ENCODE peak calls at places on chromosomes 3 and 15, in five cellular contexts. One of them, this sample, is unnamed.
A peak's percentile ranks its signal among the peaks of the same experiment; 100 is the strongest.

GRCh38 chr3:38556640-38557358 is 60.7 kb downstream of the EXOG start:
- DNase-seq in fibroblast of lung: no peak
- DNase-seq in astrocyte of the spinal cord: no peak
- DNase-seq in kidney: peak; percentile 18
- DNase-seq in PC-3: no peak
- DNase-seq in this sample: no peak

GRCh38 chr3:111862974-111863373 is 3.9 kb downstream of the PHLDB2 start:
- DNase-seq in fibroblast of lung: no peak
- DNase-seq in astrocyte of the spinal cord: no peak
- DNase-seq in kidney: no peak
- DNase-seq in PC-3: no peak
- DNase-seq in this sample: no peak

GRCh38 chr3:42702066-42702951 is at the start of gene HHATL:
- DNase-seq in fibroblast of lung: no peak
- DNase-seq in astrocyte of the spinal cord: no peak
- DNase-seq in kidney: no peak
- DNase-seq in PC-3: no peak
- DNase-seq in this sample: no peak

GRCh38 chr15:100002787-100003536 is 269.7 kb upstream of the LYSMD4 start:
- DNase-seq in fibroblast of lung: no peak
- DNase-seq in astrocyte of the spinal cord: no peak
- DNase-seq in kidney: no peak
- DNase-seq in PC-3: no peak
- DNase-seq in this sample: no peak

GRCh38 chr3:13015286-13016082 is 57.7 kb downstream of the IQSEC1 start:
- DNase-seq in fibroblast of lung: no peak
- DNase-seq in astrocyte of the spinal cord: no peak
- DNase-seq in kidney: peak; percentile 84
- DNase-seq in PC-3: no peak
- DNase-seq in this sample: no peak

GRCh38 chr3:172315401-172316091 is 132.7 kb downstream of the GHSR start:
- DNase-seq in fibroblast of lung: peak; percentile 88
- DNase-seq in astrocyte of the spinal cord: peak; percentile 69
- DNase-seq in kidney: no peak
- DNase-seq in PC-3: peak; percentile 71
- DNase-seq in this sample: peak; percentile 77

GRCh38 chr15:67433495-67434099 is 87.3 kb upstream of the C15orf61 start:
- DNase-seq in fibroblast of lung: peak; percentile 71
- DNase-seq in astrocyte of the spinal cord: peak; percentile 56
- DNase-seq in kidney: no peak
- DNase-seq in PC-3: peak; percentile 67
- DNase-seq in this sample: peak; percentile 73

GRCh38 chr15:49610166-49610918 is 10.3 kb downstream of the FAM227B start:
- DNase-seq in fibroblast of lung: peak; percentile 56
- DNase-seq in astrocyte of the spinal cord: no peak
- DNase-seq in kidney: no peak
- DNase-seq in PC-3: no peak
- DNase-seq in this sample: peak; percentile 57

GRCh38 chr3:184338538-184338945 is 1.1 kb downstream of the FAM131A start:
- DNase-seq in fibroblast of lung: peak; percentile 83
- DNase-seq in astrocyte of the spinal cord: peak; percentile 88
- DNase-seq in kidney: peak; percentile 89
- DNase-seq in PC-3: no peak
- DNase-seq in this sample: peak; percentile 91

GRCh38 chr3:119294402-119294888 is 262 bp downstream of the ARHGAP31 start:
- DNase-seq in fibroblast of lung: no peak
- DNase-seq in astrocyte of the spinal cord: no peak
- DNase-seq in kidney: peak; percentile 88
- DNase-seq in PC-3: no peak
- DNase-seq in this sample: no peak

GRCh38 chr3:107598926-107599754 is 76.4 kb downstream of the BBX start:
- DNase-seq in fibroblast of lung: peak; percentile 48
- DNase-seq in astrocyte of the spinal cord: peak; percentile 62
- DNase-seq in kidney: peak; percentile 64
- DNase-seq in PC-3: peak; percentile 34
- DNase-seq in this sample: peak; percentile 69

DNA sequence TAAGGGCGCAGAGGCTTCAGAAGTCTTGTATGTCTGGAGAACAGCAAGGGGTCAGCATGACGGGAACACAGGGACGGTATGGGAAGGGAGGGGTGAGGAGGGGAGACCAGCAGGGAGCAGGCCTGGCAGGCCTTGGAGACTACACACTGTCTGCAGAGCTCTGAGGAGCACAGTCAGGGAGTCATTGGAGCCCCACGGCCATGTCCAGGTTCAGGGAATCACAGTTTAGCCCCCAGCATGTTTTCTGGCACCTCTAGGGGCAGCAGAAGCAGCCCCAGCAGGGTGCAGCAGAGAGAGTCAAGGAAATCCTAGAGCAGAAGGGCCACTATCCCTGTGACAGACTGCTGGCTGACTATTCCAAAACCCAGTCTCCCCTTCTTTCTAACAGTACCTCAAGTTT is 3.2 kb downstream of the LAMP3 start:
- DNase-seq in fibroblast of lung: no peak
- DNase-seq in astrocyte of the spinal cord: no peak
- DNase-seq in kidney: no peak
- DNase-seq in PC-3: no peak
- DNase-seq in this sample: no peak
- H3K4me3 ChIP-seq in fibroblast of lung: no peak overlapping the region
- H3K4me3 ChIP-seq in astrocyte of the spinal cord: no peak overlapping the region
- H3K4me3 ChIP-seq in kidney: no peak overlapping the region
- H3K4me3 ChIP-seq in PC-3: no peak overlapping the region
- H3K4me3 ChIP-seq in this sample: no peak overlapping the region

DNA sequence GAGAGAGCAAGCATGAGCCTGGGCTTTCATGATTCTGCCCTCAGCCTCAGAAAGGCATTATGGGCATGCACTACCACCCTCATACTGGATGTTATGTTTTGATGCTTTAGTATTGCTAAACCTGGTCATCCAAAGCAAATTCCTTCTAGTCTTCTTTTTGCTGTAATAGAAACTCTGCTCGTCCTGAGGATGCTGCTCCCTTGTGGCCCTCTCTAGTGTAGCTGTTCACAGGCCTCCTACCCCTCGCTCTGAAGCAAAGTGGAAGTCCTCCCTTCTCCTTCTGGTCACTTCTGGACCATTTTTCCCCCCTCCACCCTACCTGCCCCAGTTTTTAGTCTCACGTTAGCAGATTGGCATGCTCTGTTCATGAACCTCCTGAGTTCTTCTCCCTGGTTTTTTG is 22.9 kb upstream of the CCNL1 start:
- DNase-seq in fibroblast of lung: no peak
- DNase-seq in astrocyte of the spinal cord: no peak
- DNase-seq in kidney: no peak
- DNase-seq in PC-3: no peak
- DNase-seq in this sample: no peak
- TF ChIP-seq CTCF in fibroblast of lung: peak; percentile 11
- TF ChIP-seq CTCF in astrocyte of the spinal cord: no peak
- TF ChIP-seq CTCF in kidney: no peak
- TF ChIP-seq CTCF in PC-3: peak; percentile 34
- TF ChIP-seq CTCF in this sample: peak; percentile 6

GRCh38 chr15:69344238-69344637 is 45.5 kb downstream of the PAQR5 start:
- DNase-seq in fibroblast of lung: no peak
- DNase-seq in astrocyte of the spinal cord: no peak
- DNase-seq in kidney: no peak
- DNase-seq in PC-3: no peak
- DNase-seq in this sample: no peak
- H3K4me3 ChIP-seq in fibroblast of lung: no peak overlapping the region
- H3K4me3 ChIP-seq in astrocyte of the spinal cord: no peak overlapping the region
- H3K4me3 ChIP-seq in kidney: no peak overlapping the region
- H3K4me3 ChIP-seq in PC-3: no peak overlapping the region
- H3K4me3 ChIP-seq in this sample: no peak overlapping the region

DNA sequence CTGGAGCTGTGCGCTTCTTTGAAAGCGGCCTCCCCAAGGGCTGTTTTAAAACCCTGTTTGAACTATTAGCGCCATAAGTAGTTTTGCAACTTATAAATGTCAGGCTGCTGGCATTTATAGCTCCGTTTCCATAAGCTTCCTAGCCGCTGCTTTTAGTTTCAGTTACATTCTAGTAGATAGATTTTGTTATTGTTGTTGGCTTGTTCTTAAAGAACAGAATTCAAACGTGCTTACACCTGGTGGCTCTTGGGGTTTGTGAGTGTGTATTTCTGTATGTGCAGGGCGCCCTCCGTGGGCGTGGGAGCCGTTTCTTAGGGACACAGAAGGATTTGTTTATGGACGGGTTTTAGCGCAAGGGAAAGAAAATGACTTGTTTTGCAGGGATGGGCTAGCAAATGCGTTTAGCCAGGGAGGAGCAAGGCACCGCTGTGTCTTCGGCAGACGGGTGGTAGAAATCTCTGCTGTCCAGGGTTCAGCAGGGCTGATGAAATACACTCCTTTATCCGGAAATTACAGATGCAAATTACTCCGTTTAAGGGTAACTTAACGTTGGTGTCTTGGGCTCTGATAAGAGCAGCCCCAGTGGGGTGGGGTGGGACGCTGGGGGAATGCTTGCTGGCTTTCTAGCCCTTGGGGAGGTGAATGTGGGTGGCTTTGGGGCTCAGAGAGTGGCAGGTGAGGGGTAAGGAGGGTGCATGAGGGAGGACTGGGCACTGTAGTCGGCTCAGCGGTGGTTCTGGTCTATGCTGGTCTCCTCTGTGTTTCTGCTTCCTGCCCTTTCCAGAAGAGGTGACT is 701 bp downstream of the SV2B start:
- DNase-seq in fibroblast of lung: peak; percentile 37
- DNase-seq in astrocyte of the spinal cord: peak; percentile 19
- DNase-seq in kidney: no peak
- DNase-seq in PC-3: no peak
- DNase-seq in this sample: peak; percentile 25
- TF ChIP-seq CTCF in fibroblast of lung: no peak
- TF ChIP-seq CTCF in astrocyte of the spinal cord: no peak
- TF ChIP-seq CTCF in kidney: no peak
- TF ChIP-seq CTCF in PC-3: no peak
- TF ChIP-seq CTCF in this sample: no peak

GRCh38 chr15:96337354-96337990 is 7.0 kb downstream of the NR2F2 start:
- DNase-seq in fibroblast of lung: no peak
- DNase-seq in astrocyte of the spinal cord: peak; percentile 33
- DNase-seq in kidney: no peak
- DNase-seq in PC-3: peak; percentile 18
- DNase-seq in this sample: no peak

GRCh38 chr15:96335429-96335807 is 4.9 kb downstream of the NR2F2 start:
- DNase-seq in fibroblast of lung: peak; percentile 45
- DNase-seq in astrocyte of the spinal cord: peak; percentile 40
- DNase-seq in kidney: no peak
- DNase-seq in PC-3: peak; percentile 23
- DNase-seq in this sample: no peak

GRCh38 chr15:96334705-96335428 is 4.4 kb downstream of the NR2F2 start:
- DNase-seq in fibroblast of lung: no peak
- DNase-seq in astrocyte of the spinal cord: peak; percentile 38
- DNase-seq in kidney: peak; percentile 53
- DNase-seq in PC-3: peak; percentile 11
- DNase-seq in this sample: peak; percentile 49

GRCh38 chr15:96336643-96337353 is 6.3 kb downstream of the NR2F2 start:
- DNase-seq in fibroblast of lung: peak; percentile 76
- DNase-seq in astrocyte of the spinal cord: peak; percentile 51
- DNase-seq in kidney: no peak
- DNase-seq in PC-3: peak; percentile 57
- DNase-seq in this sample: peak; percentile 48

GRCh38 chr15:96336045-96336642 is 5.6 kb downstream of the NR2F2 start:
- DNase-seq in fibroblast of lung: no peak
- DNase-seq in astrocyte of the spinal cord: peak; percentile 22
- DNase-seq in kidney: no peak
- DNase-seq in PC-3: peak; percentile 33
- DNase-seq in this sample: no peak
- H3K4me3 ChIP-seq in fibroblast of lung: peak overlapping the region; percentile 99
- H3K4me3 ChIP-seq in astrocyte of the spinal cord: peak overlapping the region; percentile 99
- H3K4me3 ChIP-seq in kidney: peak overlapping the region; percentile 96
- H3K4me3 ChIP-seq in PC-3: peak overlapping the region; percentile 89
- H3K4me3 ChIP-seq in this sample: peak overlapping the region; percentile 83

GRCh38 chr15:95284933-95285401 is 1045.5 kb upstream of the NR2F2 start:
- DNase-seq in fibroblast of lung: peak; percentile 89
- DNase-seq in astrocyte of the spinal cord: peak; percentile 77
- DNase-seq in kidney: peak; percentile 66
- DNase-seq in PC-3: peak; percentile 12
- DNase-seq in this sample: peak; percentile 88
- TF ChIP-seq CTCF in fibroblast of lung: peak; percentile 17
- TF ChIP-seq CTCF in astrocyte of the spinal cord: peak; percentile 16
- TF ChIP-seq CTCF in kidney: no peak
- TF ChIP-seq CTCF in PC-3: peak; percentile 36
- TF ChIP-seq CTCF in this sample: peak; percentile 24

DNA sequence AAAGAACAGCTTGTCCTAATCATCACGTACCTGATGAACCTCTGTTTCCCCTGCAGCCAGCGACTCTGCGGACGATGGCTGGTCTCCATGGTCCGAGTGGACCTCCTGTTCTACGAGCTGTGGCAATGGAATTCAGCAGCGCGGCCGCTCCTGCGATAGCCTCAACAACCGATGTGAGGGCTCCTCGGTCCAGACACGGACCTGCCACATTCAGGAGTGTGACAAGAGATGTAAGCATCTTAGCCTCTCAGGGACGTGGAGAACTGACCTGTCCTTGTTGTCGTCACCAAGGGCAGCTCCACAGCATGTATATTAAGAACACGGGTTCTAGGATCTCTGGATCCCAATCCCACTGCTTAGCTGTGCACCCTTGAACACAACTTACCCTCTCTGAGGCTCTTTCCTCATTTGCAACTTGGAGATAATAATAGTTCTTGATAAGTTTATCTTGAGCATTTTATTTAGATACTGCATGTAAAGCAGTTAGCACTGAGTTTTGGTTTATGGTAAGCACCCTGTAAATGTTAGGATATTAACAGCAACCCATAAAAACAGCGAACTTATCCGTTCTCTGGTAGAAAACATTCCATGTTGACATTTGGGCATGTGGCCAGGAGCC is 6.5 kb downstream of the THBS1 start:
- DNase-seq in fibroblast of lung: peak; percentile 23
- DNase-seq in astrocyte of the spinal cord: peak; percentile 8
- DNase-seq in kidney: peak; percentile 74
- DNase-seq in PC-3: no peak
- DNase-seq in this sample: no peak
- H3K4me3 ChIP-seq in fibroblast of lung: no peak overlapping the region
- H3K4me3 ChIP-seq in astrocyte of the spinal cord: no peak overlapping the region
- H3K4me3 ChIP-seq in kidney: peak overlapping the region; percentile 21
- H3K4me3 ChIP-seq in PC-3: no peak overlapping the region
- H3K4me3 ChIP-seq in this sample: no peak overlapping the region

GRCh38 chr3:153169793-153170386 is 7.9 kb downstream of the RAP2B start:
- DNase-seq in fibroblast of lung: no peak
- DNase-seq in astrocyte of the spinal cord: no peak
- DNase-seq in kidney: no peak
- DNase-seq in PC-3: no peak
- DNase-seq in this sample: no peak

GRCh38 chr3:153176197-153176596 is 14.2 kb downstream of the RAP2B start:
- DNase-seq in fibroblast of lung: no peak
- DNase-seq in astrocyte of the spinal cord: no peak
- DNase-seq in kidney: no peak
- DNase-seq in PC-3: no peak
- DNase-seq in this sample: no peak

GRCh38 chr3:153172796-153173757 is 11.1 kb downstream of the RAP2B start:
- DNase-seq in fibroblast of lung: no peak
- DNase-seq in astrocyte of the spinal cord: peak; percentile 31
- DNase-seq in kidney: no peak
- DNase-seq in PC-3: peak; percentile 14
- DNase-seq in this sample: no peak

GRCh38 chr3:153171918-153172317 is 9.9 kb downstream of the RAP2B start:
- DNase-seq in fibroblast of lung: no peak
- DNase-seq in astrocyte of the spinal cord: no peak
- DNase-seq in kidney: no peak
- DNase-seq in PC-3: no peak
- DNase-seq in this sample: no peak

GRCh38 chr3:153173758-153174516 is 11.9 kb downstream of the RAP2B start:
- DNase-seq in fibroblast of lung: no peak
- DNase-seq in astrocyte of the spinal cord: peak; percentile 24
- DNase-seq in kidney: no peak
- DNase-seq in PC-3: peak; percentile 52
- DNase-seq in this sample: peak; percentile 57
- TF ChIP-seq CTCF in fibroblast of lung: no peak
- TF ChIP-seq CTCF in astrocyte of the spinal cord: no peak
- TF ChIP-seq CTCF in kidney: no peak
- TF ChIP-seq CTCF in PC-3: peak; percentile 58
- TF ChIP-seq CTCF in this sample: no peak

This sample was measured in cardiac fibroblast.